ENCODE peak calls at places on chromosomes 5 and 9, in five cellular contexts. One of them, this sample, is unnamed.

GRCh38 chr5:114249838-114250237 is 112.0 kb upstream of the KCNN2 start:
- DNase-seq in H7: no peak
- DNase-seq in endothelial cell: no peak
- DNase-seq in neural progenitor cell: no peak
- DNase-seq in CD4-positive, CD25-positive, alpha-beta regulatory T cell: no peak
- DNase-seq in this sample: no peak

GRCh38 chr9:124286292-124286931 is 28.7 kb downstream of the NEK6 start:
- DNase-seq in neural progenitor cell: no peak
- DNase-seq in endothelial cell: no peak
- DNase-seq in H7: no peak
- DNase-seq in CD4-positive, CD25-positive, alpha-beta regulatory T cell: peak
- DNase-seq in this sample: no peak

GRCh38 chr9:136644343-136644592 is 18.4 kb upstream of the EGFL7 start:
- DNase-seq in CD4-positive, CD25-positive, alpha-beta regulatory T cell: peak
- DNase-seq in endothelial cell: no peak
- DNase-seq in neural progenitor cell: no peak
- DNase-seq in H7: no peak
- DNase-seq in this sample: no peak

GRCh38 chr9:87336407-87336806 is 161.3 kb upstream of the DAPK1 start:
- DNase-seq in neural progenitor cell: no peak
- DNase-seq in endothelial cell: no peak
- DNase-seq in CD4-positive, CD25-positive, alpha-beta regulatory T cell: no peak
- DNase-seq in H7: peak
- DNase-seq in this sample: no peak

GRCh38 chr5:79878721-79879336 is 112.2 kb downstream of the MTX3 start:
- DNase-seq in endothelial cell: peak
- DNase-seq in neural progenitor cell: peak
- DNase-seq in CD4-positive, CD25-positive, alpha-beta regulatory T cell: peak
- DNase-seq in H7: peak
- DNase-seq in this sample: peak

GRCh38 chr9:119961774-119962408 is 592.7 kb upstream of the BRINP1 start:
- DNase-seq in neural progenitor cell: peak
- DNase-seq in H7: peak
- DNase-seq in endothelial cell: peak
- DNase-seq in CD4-positive, CD25-positive, alpha-beta regulatory T cell: no peak
- DNase-seq in this sample: peak

GRCh38 chr9:124553738-124554137 is 46.5 kb upstream of the NR5A1 start:
- DNase-seq in neural progenitor cell: no peak
- DNase-seq in endothelial cell: no peak
- DNase-seq in H7: no peak
- DNase-seq in CD4-positive, CD25-positive, alpha-beta regulatory T cell: no peak
- DNase-seq in this sample: no peak

GRCh38 chr5:32710335-32710858 is 724 bp upstream of the NPR3 start:
- DNase-seq in neural progenitor cell: peak
- DNase-seq in H7: peak
- DNase-seq in endothelial cell: peak
- DNase-seq in CD4-positive, CD25-positive, alpha-beta regulatory T cell: peak
- DNase-seq in this sample: peak

GRCh38 chr5:149938272-149938671 is 6.3 kb downstream of the PDE6A start:
- DNase-seq in neural progenitor cell: no peak
- DNase-seq in CD4-positive, CD25-positive, alpha-beta regulatory T cell: no peak
- DNase-seq in H7: no peak
- DNase-seq in endothelial cell: no peak
- DNase-seq in this sample: no peak

GRCh38 chr9:96209407-96210031 is 92.5 kb downstream of the HSD17B3 start:
- DNase-seq in neural progenitor cell: no peak
- DNase-seq in endothelial cell: no peak
- DNase-seq in CD4-positive, CD25-positive, alpha-beta regulatory T cell: no peak
- DNase-seq in H7: no peak
- DNase-seq in this sample: no peak

GRCh38 chr5:32261198-32261597 is 51.5 kb downstream of the MTMR12 start:
- DNase-seq in endothelial cell: no peak
- DNase-seq in H7: no peak
- DNase-seq in CD4-positive, CD25-positive, alpha-beta regulatory T cell: peak
- DNase-seq in neural progenitor cell: no peak
- DNase-seq in this sample: no peak

GRCh38 chr5:73938280-73938937 is 312.4 kb downstream of the ARHGEF28 start:
- DNase-seq in endothelial cell: no peak
- DNase-seq in neural progenitor cell: no peak
- DNase-seq in CD4-positive, CD25-positive, alpha-beta regulatory T cell: no peak
- DNase-seq in H7: no peak
- DNase-seq in this sample: no peak

GRCh38 chr9:108377881-108378280 is 477.9 kb downstream of the ACTL7B start:
- DNase-seq in CD4-positive, CD25-positive, alpha-beta regulatory T cell: no peak
- DNase-seq in H7: no peak
- DNase-seq in neural progenitor cell: no peak
- DNase-seq in endothelial cell: no peak
- DNase-seq in this sample: no peak

GRCh38 chr5:65808261-65808741 is 86.3 kb downstream of the NLN start:
- DNase-seq in neural progenitor cell: no peak
- DNase-seq in CD4-positive, CD25-positive, alpha-beta regulatory T cell: no peak
- DNase-seq in H7: no peak
- DNase-seq in endothelial cell: no peak
- DNase-seq in this sample: no peak

GRCh38 chr5:78560000-78560399 is 88.6 kb downstream of the LHFPL2 start:
- DNase-seq in CD4-positive, CD25-positive, alpha-beta regulatory T cell: no peak
- DNase-seq in neural progenitor cell: no peak
- DNase-seq in H7: no peak
- DNase-seq in endothelial cell: no peak
- DNase-seq in this sample: no peak

GRCh38 chr5:167050568-167051214 is 1240.8 kb upstream of the WWC1 start:
- DNase-seq in neural progenitor cell: no peak
- DNase-seq in endothelial cell: peak
- DNase-seq in CD4-positive, CD25-positive, alpha-beta regulatory T cell: no peak
- DNase-seq in H7: peak
- DNase-seq in this sample: no peak

GRCh38 chr5:42026446-42026845 is 101.4 kb downstream of the FBXO4 start:
- DNase-seq in neural progenitor cell: no peak
- DNase-seq in H7: no peak
- DNase-seq in CD4-positive, CD25-positive, alpha-beta regulatory T cell: no peak
- DNase-seq in endothelial cell: no peak
- DNase-seq in this sample: no peak

GRCh38 chr9:91805031-91805430 is 145.0 kb downstream of the ROR2 start:
- DNase-seq in CD4-positive, CD25-positive, alpha-beta regulatory T cell: no peak
- DNase-seq in H7: no peak
- DNase-seq in endothelial cell: no peak
- DNase-seq in neural progenitor cell: no peak
- DNase-seq in this sample: no peak

GRCh38 chr9:102044133-102044532 is 305.7 kb upstream of the GRIN3A start:
- DNase-seq in CD4-positive, CD25-positive, alpha-beta regulatory T cell: no peak
- DNase-seq in neural progenitor cell: no peak
- DNase-seq in H7: no peak
- DNase-seq in endothelial cell: no peak
- DNase-seq in this sample: no peak